ENCODE peak calls at places on chromosomes 3 and 15, in six cellular contexts. One of them, this sample, is unnamed.

GRCh38 chr15:93333826-93334225 is 244.8 kb upstream of the RGMA start:
- DNase-seq in GM12878: no peak
- DNase-seq in GM12891: no peak
- DNase-seq in H1: peak
- DNase-seq in K562: no peak
- DNase-seq in HepG2: no peak
- DNase-seq in this sample: no peak

GRCh38 chr3:9870978-9871377 is 9.1 kb downstream of the CIDEC start:
- DNase-seq in GM12878: no peak
- DNase-seq in GM12891: no peak
- DNase-seq in H1: no peak
- DNase-seq in K562: no peak
- DNase-seq in HepG2: peak
- DNase-seq in this sample: no peak

GRCh38 chr15:59991919-59992318 is 12.2 kb upstream of the FOXB1 start:
- DNase-seq in GM12878: no peak
- DNase-seq in GM12891: no peak
- DNase-seq in H1: no peak
- DNase-seq in K562: no peak
- DNase-seq in HepG2: no peak
- DNase-seq in this sample: no peak

GRCh38 chr15:95304116-95304873 is 1026.2 kb upstream of the NR2F2 start:
- DNase-seq in GM12878: no peak
- DNase-seq in GM12891: no peak
- DNase-seq in H1: no peak
- DNase-seq in K562: no peak
- DNase-seq in HepG2: no peak
- DNase-seq in this sample: no peak

GRCh38 chr3:48502728-48503168 is 1.2 kb downstream of the SHISA5 start:
- DNase-seq in GM12878: no peak
- DNase-seq in GM12891: no peak
- DNase-seq in H1: no peak
- DNase-seq in K562: no peak
- DNase-seq in HepG2: no peak
- DNase-seq in this sample: no peak

GRCh38 chr3:137761563-137762503 is 2.3 kb upstream of the SOX14 start:
- DNase-seq in GM12878: no peak
- DNase-seq in GM12891: no peak
- DNase-seq in H1: peak
- DNase-seq in K562: no peak
- DNase-seq in HepG2: no peak
- DNase-seq in this sample: no peak

GRCh38 chr3:64000446-64001055 is 22.7 kb downstream of the PSMD6 start:
- DNase-seq in GM12878: no peak
- DNase-seq in GM12891: no peak
- DNase-seq in H1: no peak
- DNase-seq in K562: no peak
- DNase-seq in HepG2: no peak
- DNase-seq in this sample: no peak

GRCh38 chr3:156981005-156981404 is 154.9 kb downstream of the LEKR1 start:
- DNase-seq in GM12878: no peak
- DNase-seq in GM12891: no peak
- DNase-seq in H1: no peak
- DNase-seq in K562: no peak
- DNase-seq in HepG2: no peak
- DNase-seq in this sample: no peak

GRCh38 chr3:190621209-190621608 is 107.3 kb downstream of the IL1RAP start:
- DNase-seq in GM12878: no peak
- DNase-seq in GM12891: no peak
- DNase-seq in H1: no peak
- DNase-seq in K562: no peak
- DNase-seq in HepG2: no peak
- DNase-seq in this sample: no peak

GRCh38 chr3:184185461-184186183 is 377 bp upstream of the ABCF3 start:
- DNase-seq in GM12878: peak
- DNase-seq in GM12891: peak
- DNase-seq in H1: peak
- DNase-seq in K562: peak
- DNase-seq in HepG2: peak
- DNase-seq in this sample: peak
- TF ChIP-seq POLR2A in GM12878: peak
- TF ChIP-seq POLR2A in GM12891: peak
- TF ChIP-seq POLR2A in H1: peak
- TF ChIP-seq POLR2A in K562: peak
- TF ChIP-seq POLR2A in HepG2: peak
- TF ChIP-seq POLR2A in this sample: peak

GRCh38 chr3:77525283-77525682 is 485.4 kb downstream of the ROBO2 start:
- DNase-seq in GM12878: no peak
- DNase-seq in GM12891: no peak
- DNase-seq in H1: no peak
- DNase-seq in K562: no peak
- DNase-seq in HepG2: no peak
- DNase-seq in this sample: no peak
- TF ChIP-seq TAF1 in GM12878: no peak
- TF ChIP-seq TAF1 in GM12891: no peak
- TF ChIP-seq TAF1 in H1: no peak
- TF ChIP-seq TAF1 in K562: no peak
- TF ChIP-seq TAF1 in HepG2: no peak
- TF ChIP-seq TAF1 in this sample: no peak

GRCh38 chr15:27648359-27648758 is 450.8 kb downstream of the OCA2 start:
- DNase-seq in GM12878: no peak
- DNase-seq in GM12891: no peak
- DNase-seq in H1: no peak
- DNase-seq in K562: no peak
- DNase-seq in HepG2: no peak
- DNase-seq in this sample: no peak
- TF ChIP-seq POLR2A in GM12878: no peak
- TF ChIP-seq POLR2A in GM12891: no peak
- TF ChIP-seq POLR2A in H1: no peak
- TF ChIP-seq POLR2A in K562: no peak
- TF ChIP-seq POLR2A in HepG2: no peak
- TF ChIP-seq POLR2A in this sample: no peak

GRCh38 chr3:11784962-11785361 is 61.7 kb downstream of the TAMM41 start:
- DNase-seq in GM12878: no peak
- DNase-seq in GM12891: no peak
- DNase-seq in H1: no peak
- DNase-seq in K562: no peak
- DNase-seq in HepG2: no peak
- DNase-seq in this sample: no peak
- TF ChIP-seq TAF1 in GM12878: no peak
- TF ChIP-seq TAF1 in GM12891: no peak
- TF ChIP-seq TAF1 in H1: no peak
- TF ChIP-seq TAF1 in K562: no peak
- TF ChIP-seq TAF1 in HepG2: no peak
- TF ChIP-seq TAF1 in this sample: no peak

GRCh38 chr3:51982838-51983577 is at the start of gene ACY1:
- DNase-seq in GM12878: peak
- DNase-seq in GM12891: peak
- DNase-seq in H1: peak
- DNase-seq in K562: peak
- DNase-seq in HepG2: peak
- DNase-seq in this sample: peak
- TF ChIP-seq POLR2A in GM12878: peak
- TF ChIP-seq POLR2A in GM12891: peak
- TF ChIP-seq POLR2A in H1: no peak
- TF ChIP-seq POLR2A in K562: no peak
- TF ChIP-seq POLR2A in HepG2: no peak
- TF ChIP-seq POLR2A in this sample: peak

GRCh38 chr3:23880703-23881339 is 36.0 kb downstream of the NKIRAS1 start:
- DNase-seq in GM12878: no peak
- DNase-seq in GM12891: no peak
- DNase-seq in H1: no peak
- DNase-seq in K562: no peak
- DNase-seq in HepG2: no peak
- DNase-seq in this sample: no peak
- TF ChIP-seq TAF1 in GM12878: no peak
- TF ChIP-seq TAF1 in GM12891: no peak
- TF ChIP-seq TAF1 in H1: no peak
- TF ChIP-seq TAF1 in K562: no peak
- TF ChIP-seq TAF1 in HepG2: no peak
- TF ChIP-seq TAF1 in this sample: no peak

GRCh38 chr3:184570501-184570900 is 8.9 kb downstream of the EPHB3 start:
- DNase-seq in GM12878: no peak
- DNase-seq in GM12891: no peak
- DNase-seq in H1: no peak
- DNase-seq in K562: no peak
- DNase-seq in HepG2: no peak
- DNase-seq in this sample: no peak

GRCh38 chr3:184568591-184568917 is 7.0 kb downstream of the EPHB3 start:
- DNase-seq in GM12878: no peak
- DNase-seq in GM12891: no peak
- DNase-seq in H1: no peak
- DNase-seq in K562: no peak
- DNase-seq in HepG2: no peak
- DNase-seq in this sample: no peak

GRCh38 chr3:184567924-184568590 is 6.5 kb downstream of the EPHB3 start:
- DNase-seq in GM12878: no peak
- DNase-seq in GM12891: no peak
- DNase-seq in H1: no peak
- DNase-seq in K562: no peak
- DNase-seq in HepG2: no peak
- DNase-seq in this sample: no peak

GRCh38 chr3:184570035-184570434 is 8.4 kb downstream of the EPHB3 start:
- DNase-seq in GM12878: no peak
- DNase-seq in GM12891: no peak
- DNase-seq in H1: no peak
- DNase-seq in K562: no peak
- DNase-seq in HepG2: no peak
- DNase-seq in this sample: no peak

GRCh38 chr3:184568918-184569829 is 7.6 kb downstream of the EPHB3 start:
- DNase-seq in GM12878: no peak
- DNase-seq in GM12891: no peak
- DNase-seq in H1: peak
- DNase-seq in K562: peak
- DNase-seq in HepG2: no peak
- DNase-seq in this sample: no peak
- TF ChIP-seq POLR2A in GM12878: no peak
- TF ChIP-seq POLR2A in GM12891: no peak
- TF ChIP-seq POLR2A in H1: no peak
- TF ChIP-seq POLR2A in K562: no peak
- TF ChIP-seq POLR2A in HepG2: no peak
- TF ChIP-seq POLR2A in this sample: no peak

GRCh38 chr3:29245441-29245840 is 35.4 kb upstream of the RBMS3 start:
- DNase-seq in GM12878: no peak
- DNase-seq in GM12891: no peak
- DNase-seq in H1: no peak
- DNase-seq in K562: no peak
- DNase-seq in HepG2: no peak
- DNase-seq in this sample: no peak

GRCh38 chr3:29240248-29240647 is 40.6 kb upstream of the RBMS3 start:
- DNase-seq in GM12878: no peak
- DNase-seq in GM12891: no peak
- DNase-seq in H1: no peak
- DNase-seq in K562: no peak
- DNase-seq in HepG2: no peak
- DNase-seq in this sample: no peak

GRCh38 chr3:29239377-29239776 is 41.5 kb upstream of the RBMS3 start:
- DNase-seq in GM12878: no peak
- DNase-seq in GM12891: no peak
- DNase-seq in H1: no peak
- DNase-seq in K562: no peak
- DNase-seq in HepG2: no peak
- DNase-seq in this sample: no peak

GRCh38 chr3:29240887-29241286 is 40.0 kb upstream of the RBMS3 start:
- DNase-seq in GM12878: no peak
- DNase-seq in GM12891: no peak
- DNase-seq in H1: no peak
- DNase-seq in K562: no peak
- DNase-seq in HepG2: no peak
- DNase-seq in this sample: no peak

DNA sequence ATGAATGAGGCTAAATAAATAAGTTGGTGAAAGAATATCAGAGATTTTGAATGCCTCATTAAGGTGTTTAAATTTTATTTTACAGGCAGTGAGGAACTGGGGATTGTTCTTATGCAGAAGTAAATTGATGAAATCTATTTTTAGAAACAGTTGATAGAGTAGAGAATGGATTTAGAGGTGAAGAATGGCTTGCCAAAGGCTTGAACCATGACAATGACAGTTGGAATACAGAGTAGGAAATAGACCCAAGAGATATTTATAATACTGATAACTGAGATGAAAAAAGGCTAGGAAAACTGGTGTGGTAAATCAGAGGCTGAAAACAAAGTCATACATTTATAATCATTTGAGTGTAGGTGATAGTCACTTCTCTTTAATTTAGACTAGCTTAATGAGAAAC is 39.0 kb upstream of the RBMS3 start:
- DNase-seq in GM12878: no peak
- DNase-seq in GM12891: no peak
- DNase-seq in H1: no peak
- DNase-seq in K562: no peak
- DNase-seq in HepG2: no peak
- DNase-seq in this sample: no peak
- TF ChIP-seq TAF1 in GM12878: no peak
- TF ChIP-seq TAF1 in GM12891: no peak
- TF ChIP-seq TAF1 in H1: no peak
- TF ChIP-seq TAF1 in K562: no peak
- TF ChIP-seq TAF1 in HepG2: no peak
- TF ChIP-seq TAF1 in this sample: no peak